ENCODE peak calls at places on chromosomes 7 and 10, in four cellular contexts. H, J, Y and N are unnamed samples.

GRCh38 chr10:119337796-119338432 is 130.5 kb downstream of the GRK5 start:
- DNase-seq in H (no peak), J (no peak), Y (peak; percentile 54), N (no peak)

GRCh38 chr10:3987142-3987974 is 202.3 kb upstream of the KLF6 start:
- DNase-seq in H (no peak), J (no peak), Y (peak; percentile 60), N (no peak)

GRCh38 chr7:17185690-17186070 is 112.8 kb upstream of the AHR start:
- DNase-seq in H (no peak), J (no peak), Y (peak; percentile 6), N (peak; percentile 48)

GRCh38 chr10:93315261-93315660 is 166.9 kb downstream of the MYOF start:
- DNase-seq in H (no peak), J (no peak), Y (no peak), N (no peak)

GRCh38 chr10:42958142-42958868 is 118.6 kb upstream of the RET start:
- DNase-seq in H (no peak), J (no peak), Y (no peak), N (peak; percentile 2)

GRCh38 chr7:84722086-84722485 is 464.8 kb downstream of the SEMA3D start:
- DNase-seq in H (no peak), J (no peak), Y (peak; percentile 79), N (no peak)

GRCh38 chr10:49187950-49188761 is at the start of gene TMEM273:
- DNase-seq in H (peak; percentile 65), J (peak; percentile 59), Y (no peak), N (peak; percentile 72)

GRCh38 chr7:65731562-65732035 is 141.3 kb upstream of the VKORC1L1 start:
- DNase-seq in H (peak; percentile 73), J (no peak), Y (peak; percentile 15), N (peak; percentile 19)

GRCh38 chr7:65750511-65751344 is 122.1 kb upstream of the VKORC1L1 start:
- DNase-seq in H (peak; percentile 96), J (peak; percentile 91), Y (peak; percentile 86), N (peak; percentile 96)

GRCh38 chr7:74193913-74194312 is 15.9 kb upstream of the LAT2 start:
- DNase-seq in H (no peak), J (no peak), Y (no peak), N (no peak)

GRCh38 chr7:155864271-155864985 is 52.2 kb upstream of the SHH start:
- DNase-seq in H (no peak), J (no peak), Y (no peak), N (no peak)

GRCh38 chr10:15141136-15142067 is 27.1 kb downstream of the NMT2 start:
- DNase-seq in H (peak; percentile 53), J (no peak), Y (peak; percentile 6), N (peak; percentile 61)

GRCh38 chr7:98788921-98789320 is 80.9 kb downstream of the TMEM130 start:
- DNase-seq in H (no peak), J (no peak), Y (peak; percentile 77), N (no peak)

GRCh38 chr7:113918946-113919345 is at the start of gene PPP1R3A:
- DNase-seq in H (no peak), J (no peak), Y (no peak), N (no peak)

GRCh38 chr10:31353574-31353973 is 34.6 kb downstream of the ZEB1 start:
- DNase-seq in H (no peak), J (no peak), Y (peak; percentile 60), N (peak; percentile 35)

GRCh38 chr10:42963302-42963701 is 113.6 kb upstream of the RET start:
- DNase-seq in H (no peak), J (no peak), Y (no peak), N (no peak)

GRCh38 chr7:4845740-4846142 is 16.1 kb downstream of the PAPOLB start:
- DNase-seq in H (peak; percentile 74), J (no peak), Y (peak; percentile 5), N (no peak)

GRCh38 chr7:42070068-42070467 is 166.9 kb downstream of the GLI3 start:
- DNase-seq in H (no peak), J (no peak), Y (peak; percentile 26), N (no peak)

GRCh38 chr7:150974468-150975391 is 3.4 kb downstream of the KCNH2 start:
- DNase-seq in H (peak; percentile 71), J (peak; percentile 93), Y (no peak), N (peak; percentile 74)

GRCh38 chr10:118970770-118971169 is 58.7 kb upstream of the NANOS1 start:
- DNase-seq in H (no peak), J (no peak), Y (no peak), N (no peak)

GRCh38 chr10:33087142-33087541 is 129.1 kb upstream of the ITGB1 start:
- DNase-seq in H (no peak), J (no peak), Y (no peak), N (no peak)

GRCh38 chr10:12631787-12632562 is 282.6 kb downstream of the CAMK1D start:
- DNase-seq in H (no peak), J (no peak), Y (no peak), N (no peak)

GRCh38 chr10:96910488-96911395 is 78.6 kb downstream of the LCOR start:
- DNase-seq in H (peak; percentile 64), J (peak; percentile 50), Y (peak; percentile 14), N (peak; percentile 57)

GRCh38 chr7:43648725-43649406 is 66.0 kb downstream of the STK17A start:
- DNase-seq in H (no peak), J (peak; percentile 96), Y (peak; percentile 83), N (peak; percentile 80)

GRCh38 chr7:107580716-107581383 is 804 bp downstream of the BCAP29 start:
- DNase-seq in H (no peak), J (no peak), Y (no peak), N (no peak)

GRCh38 chr7:145497911-145498525 is 618.6 kb upstream of the CNTNAP2 start:
- DNase-seq in H (no peak), J (no peak), Y (no peak), N (no peak)

GRCh38 chr7:100612730-100613446 is 548 bp downstream of the MOSPD3 start:
- DNase-seq in H (peak; percentile 62), J (no peak), Y (no peak), N (no peak)

GRCh38 chr7:50857804-50858203 is 75.1 kb upstream of the GRB10 start:
- DNase-seq in H (no peak), J (no peak), Y (no peak), N (no peak)

GRCh38 chr7:101832205-101832631 is 14.8 kb downstream of the CUX1 start:
- DNase-seq in H (no peak), J (no peak), Y (no peak), N (no peak)

DNA sequence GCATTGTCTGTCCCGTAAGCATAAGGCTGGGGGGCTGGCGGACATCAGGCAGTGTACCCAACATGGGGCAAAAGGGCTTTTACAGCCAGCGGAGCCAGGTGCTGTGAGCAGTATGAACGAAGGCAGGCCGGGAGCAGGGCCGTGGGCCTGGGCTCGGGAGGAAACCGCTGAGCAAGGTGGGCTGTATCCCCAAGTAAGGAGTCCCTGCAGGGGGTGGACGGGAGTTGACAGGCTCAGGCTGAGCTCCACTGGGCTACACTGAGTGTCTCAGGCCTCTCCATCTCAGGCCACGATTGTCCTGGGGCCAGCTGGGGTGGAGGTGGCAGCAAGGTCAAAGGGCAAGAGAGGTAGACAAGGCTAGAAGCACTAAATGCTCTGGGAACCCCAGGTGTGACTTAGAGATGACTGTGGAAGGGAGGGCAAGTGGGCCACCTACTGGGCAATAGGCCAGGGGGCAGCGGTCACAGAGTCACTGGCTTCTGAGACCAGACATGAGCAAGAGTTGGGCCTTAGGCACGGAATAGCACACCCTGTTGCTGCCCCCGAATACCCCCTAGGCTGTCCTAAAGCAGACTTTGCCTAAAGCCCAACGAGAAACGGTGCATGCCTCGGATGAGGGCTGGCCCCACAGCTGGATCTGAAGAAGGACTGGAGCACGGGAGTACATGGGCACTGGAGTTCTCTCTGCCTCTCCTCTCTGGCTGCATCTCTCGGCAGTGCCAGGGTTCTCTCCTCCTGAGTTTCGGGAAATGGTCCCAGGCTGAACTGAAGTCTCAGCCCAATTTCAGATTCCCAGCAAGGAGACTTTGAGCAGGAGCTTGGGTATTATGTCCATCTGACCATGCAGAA is 10.8 kb upstream of the RAMP3 start:
- DNase-seq in H (no peak), J (no peak), Y (no peak), N (no peak)
- TF ChIP-seq CTCF in H (no peak), J (peak; percentile 9), Y (no peak), N (peak; percentile 10)

DNA sequence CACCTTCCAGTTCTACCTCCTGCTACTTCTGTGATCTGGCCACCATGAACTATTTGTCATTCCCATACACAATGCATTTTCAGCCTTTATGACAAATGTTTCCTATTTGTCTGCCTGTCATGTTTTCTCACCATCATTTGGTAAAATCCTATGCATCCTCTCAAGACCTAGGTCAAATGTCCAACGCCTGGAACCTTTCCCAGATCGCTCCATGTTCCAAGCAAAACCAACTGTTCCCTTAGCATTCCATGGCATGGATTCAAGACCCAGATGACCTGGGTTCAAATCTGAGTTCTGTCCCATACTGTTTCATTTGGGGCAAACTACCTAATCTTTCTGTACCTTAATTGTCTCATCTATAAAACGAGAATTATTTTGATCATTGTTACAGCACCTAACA is 98.9 kb downstream of the USP6NL start:
- DNase-seq in H (no peak), J (no peak), Y (no peak), N (no peak)
- TF ChIP-seq CTCF in H (no peak), J (no peak), Y (no peak), N (no peak)

DNA sequence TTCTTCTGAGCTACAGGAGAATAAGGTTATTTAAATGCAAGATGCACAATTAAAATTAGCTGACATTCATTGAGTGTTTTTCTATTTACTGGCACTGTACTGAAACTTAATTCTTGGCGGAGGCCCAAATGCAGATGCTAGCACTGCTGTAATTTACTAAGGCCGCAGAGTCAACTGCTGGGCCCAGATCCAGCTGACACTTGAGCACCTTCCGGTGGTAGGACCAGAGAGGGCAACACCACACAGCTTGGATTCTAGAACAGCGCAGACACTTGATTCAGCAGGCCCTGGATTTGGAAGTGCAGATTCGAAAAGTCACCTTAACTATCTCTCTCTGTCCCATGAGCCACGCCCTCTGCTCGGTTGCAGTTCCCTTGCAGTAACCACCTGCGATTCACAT is 228.6 kb upstream of the TMEM72 start:
- DNase-seq in H (no peak), J (no peak), Y (no peak), N (no peak)
- TF ChIP-seq CTCF in H (no peak), J (no peak), Y (no peak), N (no peak)

GRCh38 chr10:130787252-130787651 is 524.3 kb downstream of the TCERG1L start:
- DNase-seq in H (no peak), J (no peak), Y (no peak), N (no peak)

GRCh38 chr10:130786365-130786966 is 525.1 kb downstream of the TCERG1L start:
- DNase-seq in H (no peak), J (no peak), Y (no peak), N (no peak)

GRCh38 chr10:130778166-130778545 is 533.4 kb downstream of the TCERG1L start:
- DNase-seq in H (no peak), J (no peak), Y (no peak), N (no peak)

GRCh38 chr10:130784326-130784725 is 527.2 kb downstream of the TCERG1L start:
- DNase-seq in H (no peak), J (no peak), Y (no peak), N (no peak)

DNA sequence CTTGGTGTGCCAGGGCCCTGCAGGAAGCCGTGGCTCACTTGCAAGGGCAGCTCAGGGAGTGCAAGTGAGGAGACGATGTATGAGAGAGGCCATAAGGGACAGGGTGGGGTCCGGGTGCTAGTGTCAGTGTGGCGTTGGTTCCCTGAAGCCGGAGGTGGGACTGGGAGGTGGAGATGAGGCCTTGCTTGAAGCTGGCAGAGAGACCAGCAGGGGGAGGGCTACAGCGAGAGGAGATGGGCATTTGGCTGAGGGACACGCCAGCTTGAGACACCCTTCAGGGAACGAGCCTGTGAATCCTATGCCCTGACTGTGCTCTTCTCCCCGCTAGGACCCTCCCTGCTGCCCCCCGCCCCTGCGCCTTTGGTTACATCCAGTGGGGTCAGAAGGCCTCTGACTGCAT is 529.1 kb downstream of the TCERG1L start:
- DNase-seq in H (peak; percentile 36), J (no peak), Y (no peak), N (no peak)
- TF ChIP-seq CTCF in H (peak; percentile 37), J (no peak), Y (no peak), N (no peak)